ENCODE peak calls at places on chromosomes 16 and 17, in four cellular contexts. P is C1 segment of cervical spinal cord, C is MG63, Z is HuH-7.5. Y is an unnamed sample.

GRCh38 chr17:37358830-37359681 is 16.7 kb upstream of the C17orf78 start:
- DNase-seq in C (peak), P (peak), Z (peak), Y (peak)

GRCh38 chr16:57834936-57835335 is 32.6 kb upstream of the KIFC3 start:
- DNase-seq in P (no peak), Z (no peak), C (peak), Y (no peak)

GRCh38 chr16:17921357-17921978 is 415.1 kb downstream of the NPIPA8 start:
- DNase-seq in C (peak), Z (peak), P (no peak), Y (peak)

GRCh38 chr17:7426203-7426863 is 917 bp downstream of the SPEM2 start:
- DNase-seq in P (no peak), Z (no peak), C (no peak), Y (no peak)

GRCh38 chr17:45229681-45230409 is 8.2 kb downstream of the FMNL1 start:
- DNase-seq in C (no peak), Z (no peak), P (no peak), Y (no peak)

GRCh38 chr17:40532520-40533253 is 31.3 kb upstream of the TNS4 start:
- DNase-seq in P (no peak), C (no peak), Z (no peak), Y (no peak)

GRCh38 chr17:80092959-80093358 is 8.4 kb upstream of the GAA start:
- DNase-seq in P (no peak), C (no peak), Z (no peak), Y (no peak)

GRCh38 chr17:32912218-32912897 is 15.6 kb upstream of the TMEM98 start:
- DNase-seq in Z (peak), P (no peak), C (peak), Y (peak)

GRCh38 chr16:77618011-77618410 is 104.3 kb upstream of the NUDT7 start:
- DNase-seq in C (no peak), Z (no peak), P (no peak), Y (no peak)

GRCh38 chr16:77499373-77500285 is 64.8 kb upstream of the ADAMTS18 start:
- DNase-seq in C (peak), P (no peak), Z (no peak), Y (peak)

GRCh38 chr16:54504372-54504771 is 217.8 kb upstream of the IRX3 start:
- DNase-seq in Z (no peak), C (no peak), P (no peak), Y (no peak)

GRCh38 chr16:89152831-89153700 is 18.5 kb upstream of the CDH15 start:
- DNase-seq in C (no peak), Z (no peak), P (no peak), Y (no peak)

GRCh38 chr16:57609541-57610401 is 18.7 kb upstream of the ADGRG1 start:
- DNase-seq in P (no peak), Z (no peak), C (no peak), Y (no peak)

GRCh38 chr17:52181842-52182241 is 23.3 kb upstream of the CA10 start:
- DNase-seq in Z (no peak), C (no peak), P (no peak), Y (no peak)

GRCh38 chr17:80990921-80991644 is 558 bp upstream of the CHMP6 start:
- DNase-seq in P (no peak), Z (peak), C (no peak), Y (no peak)

GRCh38 chr16:8655184-8655717 is 19.2 kb upstream of the ABAT start:
- DNase-seq in Z (peak), C (no peak), P (no peak), Y (peak)

GRCh38 chr17:42519546-42520444 is 16.2 kb upstream of the NAGLU start:
- DNase-seq in C (peak), P (no peak), Z (no peak), Y (no peak)

GRCh38 chr16:35516551-35516950 is 2057.1 kb downstream of the TP53TG3F start:
- DNase-seq in C (no peak), Z (no peak), P (no peak), Y (no peak)

GRCh38 chr16:66977341-66978113 is 10.9 kb upstream of the CES4A start:
- DNase-seq in P (no peak), C (peak), Z (peak), Y (peak)

GRCh38 chr17:72772331-72772821 is 320.1 kb downstream of the SLC39A11 start:
- DNase-seq in Z (no peak), P (no peak), C (no peak), Y (no peak)

GRCh38 chr16:27377666-27378485 is 24.1 kb upstream of the IL21R start:
- DNase-seq in P (no peak), Z (no peak), C (no peak), Y (no peak)

GRCh38 chr16:70614208-70614951 is 32.0 kb upstream of the IL34 start:
- DNase-seq in Z (no peak), P (no peak), C (no peak), Y (no peak)

GRCh38 chr16:70276392-70276791 is 12.9 kb downstream of the AARS1 start:
- DNase-seq in C (no peak), Z (no peak), P (no peak), Y (no peak)

GRCh38 chr16:89358030-89359005 is 132.0 kb downstream of the ANKRD11 start:
- DNase-seq in Z (no peak), P (no peak), C (no peak), Y (no peak)

GRCh38 chr17:50903604-50904521 is 37.7 kb upstream of the TOB1 start:
- DNase-seq in P (no peak), Z (no peak), C (peak), Y (no peak)

GRCh38 chr17:15777297-15777696 is 45.2 kb downstream of the TBC1D26 start:
- DNase-seq in P (no peak), Z (no peak), C (no peak), Y (no peak)

GRCh38 chr16:14325921-14326401 is 254.8 kb downstream of the MRTFB start:
- DNase-seq in Z (no peak), C (no peak), P (no peak), Y (peak)

GRCh38 chr17:40564883-40565744 is at the start of gene CCR7:
- DNase-seq in Z (no peak), P (no peak), C (no peak), Y (no peak)

GRCh38 chr17:11380761-11381160 is 139.7 kb downstream of the SHISA6 start:
- DNase-seq in P (no peak), Z (no peak), C (no peak), Y (no peak)

GRCh38 chr17:5877948-5878347 is 192.2 kb upstream of the WSCD1 start:
- DNase-seq in Z (no peak), P (peak), C (peak), Y (no peak)

GRCh38 chr16:67399749-67400704 is 6.7 kb upstream of the TPPP3 start:
- DNase-seq in Z (no peak), P (no peak), C (no peak), Y (no peak)

GRCh38 chr17:55219484-55219883 is 45.3 kb upstream of the HLF start:
- DNase-seq in C (no peak), P (no peak), Z (no peak), Y (no peak)

GRCh38 chr17:46991618-46992017 is 12.6 kb upstream of the RPRML start:
- DNase-seq in C (no peak), Z (no peak), P (no peak), Y (no peak)

GRCh38 chr17:40284085-40284713 is 3.5 kb upstream of the CDC6 start:
- DNase-seq in C (peak), Z (no peak), P (no peak), Y (no peak)

GRCh38 chr17:18235743-18236256 is 10.4 kb downstream of the LLGL1 start:
- DNase-seq in P (no peak), Z (no peak), C (peak), Y (no peak)

Y was measured in HEK293T.